ENCODE peak calls at places on chromosomes 11 and 22, in nine cellular contexts. V, P, B, Q, S, U, X, L and W are unnamed samples.

GRCh38 chr22:22362311-22362710 is 117.7 kb downstream of the VPREB1 start:
- DNase-seq in V (no peak), P (no peak), B (no peak), Q (no peak), S (no peak), U (no peak), X (no peak), L (no peak), W (no peak)

GRCh38 chr11:121293276-121293569 is 652 bp downstream of the SC5D start:
- DNase-seq in V (no peak), P (no peak), B (peak), Q (no peak), S (no peak), U (no peak), X (peak), L (no peak), W (no peak)

GRCh38 chr11:72760543-72761400 is 8.6 kb upstream of the ARAP1 start:
- DNase-seq in V (peak), P (no peak), B (peak), Q (no peak), S (no peak), U (peak), X (peak), L (no peak), W (no peak)

GRCh38 chr11:75436806-75437205 is 3.8 kb upstream of the KLHL35 start:
- DNase-seq in V (no peak), P (no peak), B (no peak), Q (no peak), S (no peak), U (no peak), X (no peak), L (no peak), W (no peak)

GRCh38 chr11:104700609-104701008 is 197.7 kb downstream of the CASP12 start:
- DNase-seq in V (peak), P (no peak), B (peak), Q (no peak), S (no peak), U (no peak), X (peak), L (no peak), W (no peak)

GRCh38 chr11:89119426-89119825 is 53.6 kb upstream of the GRM5 start:
- DNase-seq in V (no peak), P (no peak), B (no peak), Q (no peak), S (no peak), U (no peak), X (no peak), L (no peak), W (no peak)

GRCh38 chr11:111797145-111797581 is 31.0 kb upstream of the PPP2R1B start:
- DNase-seq in V (peak), P (no peak), B (peak), Q (no peak), S (no peak), U (peak), X (peak), L (no peak), W (no peak)

GRCh38 chr11:100890779-100891178 is 203.7 kb downstream of the ARHGAP42 start:
- DNase-seq in V (no peak), P (no peak), B (peak), Q (no peak), S (no peak), U (no peak), X (peak), L (no peak), W (no peak)

GRCh38 chr22:48803993-48804810 is 1023.5 kb downstream of the BRD1 start:
- DNase-seq in V (no peak), P (no peak), B (no peak), Q (no peak), S (no peak), U (no peak), X (no peak), L (no peak), W (no peak)

GRCh38 chr11:16815047-16815767 is 76.8 kb downstream of the C11orf58 start:
- DNase-seq in V (no peak), P (peak), B (peak), Q (no peak), S (no peak), U (peak), X (peak), L (peak), W (peak)

GRCh38 chr11:12397953-12398352 is 20.6 kb downstream of the PARVA start:
- DNase-seq in V (peak), P (peak), B (peak), Q (no peak), S (no peak), U (no peak), X (peak), L (peak), W (no peak)

GRCh38 chr11:45651841-45652745 is 13.3 kb downstream of the CHST1 start:
- DNase-seq in V (no peak), P (peak), B (no peak), Q (no peak), S (no peak), U (no peak), X (no peak), L (no peak), W (no peak)

GRCh38 chr11:103091024-103091423 is 936 bp downstream of the DCUN1D5 start:
- DNase-seq in V (no peak), P (no peak), B (peak), Q (peak), S (no peak), U (no peak), X (peak), L (no peak), W (no peak)

GRCh38 chr11:8363924-8364323 is 100.2 kb upstream of the LMO1 start:
- DNase-seq in V (no peak), P (no peak), B (peak), Q (no peak), S (no peak), U (peak), X (peak), L (no peak), W (no peak)

GRCh38 chr11:10797561-10797960 is 11.2 kb downstream of the EIF4G2 start:
- DNase-seq in V (no peak), P (no peak), B (no peak), Q (no peak), S (no peak), U (peak), X (no peak), L (no peak), W (no peak)

GRCh38 chr11:61928606-61929005 is 11.2 kb upstream of the RAB3IL1 start:
- DNase-seq in V (no peak), P (no peak), B (peak), Q (no peak), S (no peak), U (no peak), X (peak), L (no peak), W (no peak)

GRCh38 chr11:78085972-78086371 is 6.3 kb upstream of the NDUFC2 start:
- DNase-seq in V (no peak), P (no peak), B (no peak), Q (no peak), S (no peak), U (no peak), X (no peak), L (no peak), W (no peak)

GRCh38 chr11:12225046-12225739 is 114.8 kb downstream of the MICAL2 start:
- DNase-seq in V (no peak), P (no peak), B (no peak), Q (no peak), S (no peak), U (no peak), X (no peak), L (no peak), W (no peak)

GRCh38 chr11:85875505-85875904 is 20.3 kb downstream of the CCDC83 start:
- DNase-seq in V (no peak), P (no peak), B (peak), Q (peak), S (no peak), U (no peak), X (peak), L (no peak), W (no peak)

GRCh38 chr11:76216536-76217326 is 10.4 kb upstream of the WNT11 start:
- DNase-seq in V (no peak), P (no peak), B (no peak), Q (no peak), S (no peak), U (no peak), X (no peak), L (peak), W (no peak)

GRCh38 chr11:72038491-72038890 is 39.8 kb downstream of the IL18BP start:
- DNase-seq in V (no peak), P (peak), B (peak), Q (no peak), S (no peak), U (no peak), X (peak), L (peak), W (no peak)

GRCh38 chr11:117822031-117822521 is 2.5 kb downstream of the FXYD2 start:
- DNase-seq in V (peak), P (peak), B (no peak), Q (no peak), S (no peak), U (peak), X (no peak), L (peak), W (no peak)

GRCh38 chr22:45082795-45083194 is 73.0 kb upstream of the PHF21B start:
- DNase-seq in V (no peak), P (no peak), B (peak), Q (no peak), S (no peak), U (no peak), X (peak), L (no peak), W (no peak)

GRCh38 chr11:75492181-75492820 is 33.4 kb downstream of the GDPD5 start:
- DNase-seq in V (peak), P (no peak), B (peak), Q (no peak), S (no peak), U (peak), X (no peak), L (no peak), W (no peak)

GRCh38 chr22:33986954-33987353 is 66.7 kb upstream of the LARGE1 start:
- DNase-seq in V (no peak), P (no peak), B (no peak), Q (no peak), S (no peak), U (no peak), X (no peak), L (no peak), W (no peak)

GRCh38 chr11:69510471-69511357 is 29.3 kb downstream of the LINC01488 start:
- DNase-seq in V (no peak), P (no peak), B (peak), Q (no peak), S (no peak), U (no peak), X (peak), L (no peak), W (no peak)

GRCh38 chr11:68958211-68958610 is 22.6 kb downstream of the MRGPRD start:
- DNase-seq in V (no peak), P (peak), B (no peak), Q (no peak), S (no peak), U (no peak), X (no peak), L (no peak), W (no peak)

GRCh38 chr22:32018056-32018455 is 25.0 kb upstream of the SLC5A1 start:
- DNase-seq in V (peak), P (no peak), B (peak), Q (no peak), S (no peak), U (peak), X (peak), L (no peak), W (no peak)